ENCODE peak calls at places on chromosomes 5 and 9, in eight cellular contexts. Q is K562, G is Panc1, L is stomach, E is H1, A is HepG2, B is transverse colon, N is HL-60. O is an unnamed sample.

GRCh38 chr5:16456103-16456832 is 9.3 kb downstream of the ZNF622 start:
- DNase-seq in Q (peak; percentile 51), G (peak; percentile 69), L (no peak), E (no peak), A (peak; percentile 48), B (peak; percentile 20), N (peak; percentile 37), O (no peak)

GRCh38 chr5:157066080-157066479 is 7.2 kb upstream of the HAVCR1 start:
- DNase-seq in Q (no peak), G (no peak), L (no peak), E (no peak), A (no peak), B (no peak), N (no peak), O (no peak)

GRCh38 chr9:3936520-3937235 is 363.2 kb downstream of the GLIS3 start:
- DNase-seq in Q (no peak), G (no peak), L (peak; percentile 63), E (no peak), A (no peak), B (no peak), N (no peak), O (no peak)

GRCh38 chr5:107331312-107331711 is 339.4 kb downstream of the EFNA5 start:
- DNase-seq in Q (no peak), G (no peak), L (no peak), E (no peak), A (no peak), B (no peak), N (no peak), O (no peak)

GRCh38 chr9:110257097-110257955 is 1.0 kb upstream of the TXN start:
- DNase-seq in Q (no peak), G (peak; percentile 22), L (peak; percentile 32), E (no peak), A (peak; percentile 27), B (peak; percentile 40), N (peak; percentile 44), O (peak; percentile 7)

GRCh38 chr9:4366649-4367330 is 66.9 kb upstream of the GLIS3 start:
- DNase-seq in Q (peak; percentile 29), G (no peak), L (peak; percentile 37), E (peak; percentile 59), A (peak; percentile 10), B (peak; percentile 19), N (peak; percentile 28), O (no peak)

GRCh38 chr9:129418451-129418850 is 202.4 kb downstream of the C9orf50 start:
- DNase-seq in Q (no peak), G (no peak), L (no peak), E (no peak), A (no peak), B (no peak), N (no peak), O (no peak)

GRCh38 chr5:72434781-72435437 is 72.3 kb downstream of the ZNF366 start:
- DNase-seq in Q (no peak), G (no peak), L (no peak), E (no peak), A (no peak), B (no peak), N (no peak), O (no peak)

GRCh38 chr5:126449751-126450271 is 26.6 kb downstream of the GRAMD2B start:
- DNase-seq in Q (no peak), G (no peak), L (no peak), E (no peak), A (no peak), B (no peak), N (no peak), O (no peak)

GRCh38 chr9:134381671-134382505 is 55.6 kb downstream of the RXRA start:
- DNase-seq in Q (peak; percentile 62), G (no peak), L (no peak), E (no peak), A (peak; percentile 21), B (peak; percentile 49), N (peak; percentile 83), O (no peak)

GRCh38 chr5:170854550-170854949 is 7.3 kb upstream of the RANBP17 start:
- DNase-seq in Q (no peak), G (no peak), L (no peak), E (no peak), A (no peak), B (no peak), N (no peak), O (no peak)

GRCh38 chr9:94888775-94889174 is 162.3 kb downstream of the AOPEP start:
- DNase-seq in Q (no peak), G (no peak), L (no peak), E (peak; percentile 24), A (no peak), B (no peak), N (no peak), O (no peak)

GRCh38 chr5:139725073-139725830 is 70.4 kb upstream of the PSD2 start:
- DNase-seq in Q (peak; percentile 41), G (no peak), L (peak; percentile 35), E (no peak), A (peak; percentile 77), B (no peak), N (no peak), O (no peak)

GRCh38 chr5:54177058-54177457 is 133.3 kb downstream of the ARL15 start:
- DNase-seq in Q (no peak), G (no peak), L (no peak), E (no peak), A (no peak), B (no peak), N (peak; percentile 39), O (no peak)

GRCh38 chr9:98552306-98552705 is 156.4 kb downstream of the GABBR2 start:
- DNase-seq in Q (no peak), G (no peak), L (no peak), E (no peak), A (no peak), B (no peak), N (no peak), O (no peak)

GRCh38 chr5:146528232-146528631 is 12.2 kb upstream of the GPR151 start:
- DNase-seq in Q (no peak), G (no peak), L (no peak), E (no peak), A (no peak), B (no peak), N (no peak), O (no peak)

GRCh38 chr9:129412814-129413536 is 207.9 kb downstream of the C9orf50 start:
- DNase-seq in Q (peak; percentile 70), G (peak; percentile 12), L (peak; percentile 67), E (no peak), A (no peak), B (peak; percentile 55), N (peak; percentile 61), O (peak; percentile 43)

GRCh38 chr9:134192951-134193731 is 28.8 kb upstream of the RNU6ATAC start:
- DNase-seq in Q (no peak), G (no peak), L (no peak), E (no peak), A (no peak), B (no peak), N (peak; percentile 62), O (no peak)

GRCh38 chr9:4152876-4153275 is 147.0 kb downstream of the GLIS3 start:
- DNase-seq in Q (no peak), G (no peak), L (no peak), E (no peak), A (no peak), B (no peak), N (no peak), O (no peak)

GRCh38 chr9:71984388-71985069 is 73.1 kb downstream of the C9orf85 start:
- DNase-seq in Q (no peak), G (no peak), L (no peak), E (no peak), A (no peak), B (peak; percentile 25), N (no peak), O (no peak)

GRCh38 chr9:20286969-20287368 is 335.3 kb downstream of the MLLT3 start:
- DNase-seq in Q (no peak), G (no peak), L (no peak), E (no peak), A (peak; percentile 91), B (no peak), N (no peak), O (no peak)

DNA sequence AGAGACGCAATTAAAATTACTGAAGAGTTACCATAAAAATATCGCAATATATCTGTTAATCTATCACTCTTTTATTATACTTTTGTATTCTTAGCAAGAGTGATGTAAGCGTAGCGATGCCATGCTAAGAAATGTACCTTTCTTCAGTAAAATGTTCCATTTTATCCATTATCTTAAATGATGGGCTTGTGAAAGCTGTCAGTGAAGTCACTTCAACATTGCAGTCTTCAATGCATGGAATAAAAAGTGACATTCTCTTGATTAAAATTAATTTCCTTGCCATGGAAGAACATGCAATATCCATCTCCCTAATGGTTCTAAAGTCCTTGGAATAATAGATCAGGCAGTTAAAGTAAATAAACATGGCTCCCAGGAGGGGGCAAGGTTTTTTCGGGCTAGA is 677.2 kb downstream of the DTWD2 start:
- DNase-seq in Q (no peak), G (no peak), L (no peak), E (no peak), A (no peak), B (no peak), N (no peak), O (no peak)
- H3K27me3 ChIP-seq in Q (no peaks in the 10 kb centered on the region), G (no peaks in the 10 kb centered on the region), L (no peaks in the 10 kb centered on the region), E (no peaks in the 10 kb centered on the region), A (no peaks in the 10 kb centered on the region), B (no peaks in the 10 kb centered on the region), N (no peaks in the 10 kb centered on the region), O (no peaks in the 10 kb centered on the region)

GRCh38 chr9:120911295-120911843 is 15.2 kb downstream of the TRAF1 start:
- DNase-seq in Q (no peak), G (no peak), L (no peak), E (no peak), A (no peak), B (no peak), N (no peak), O (no peak)
- TF ChIP-seq POLR2AphosphoS5 in Q (no peak), G (no peak), L (no peak), E (no peak), A (no peak), B (no peak), N (no peak), O (no peak)

DNA sequence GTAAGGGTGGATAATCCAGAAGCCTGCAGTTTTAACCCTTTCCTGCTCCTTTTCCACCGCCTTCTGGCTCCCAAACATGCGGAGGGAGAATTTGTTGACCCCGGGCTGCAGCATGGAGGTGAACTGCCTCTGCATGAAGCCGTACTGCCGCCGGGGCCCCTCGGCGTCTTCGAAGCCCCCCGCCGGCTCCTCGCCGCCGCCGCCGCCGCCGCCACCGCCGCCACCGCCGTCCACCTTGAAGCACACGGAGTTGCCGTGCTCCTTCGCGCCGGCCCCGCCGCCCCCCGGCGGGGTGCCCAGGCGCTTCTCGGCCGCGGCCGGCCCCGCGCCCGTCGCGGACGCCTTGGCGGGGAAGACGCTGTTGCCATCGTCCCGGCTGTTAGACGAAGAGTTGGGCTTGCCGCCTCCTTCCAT is 493 bp downstream of the HCN1 start:
- DNase-seq in Q (no peak), G (no peak), L (no peak), E (peak; percentile 69), A (no peak), B (no peak), N (no peak), O (no peak)
- H3K4me3 ChIP-seq in Q (no peak overlapping the region), G (peak overlapping the region; percentile 44), L (peak overlapping the region; percentile 32), E (peak overlapping the region; percentile 71), A (no peak overlapping the region), B (peak overlapping the region; percentile 17), N (no peak overlapping the region), O (no peak overlapping the region)

DNA sequence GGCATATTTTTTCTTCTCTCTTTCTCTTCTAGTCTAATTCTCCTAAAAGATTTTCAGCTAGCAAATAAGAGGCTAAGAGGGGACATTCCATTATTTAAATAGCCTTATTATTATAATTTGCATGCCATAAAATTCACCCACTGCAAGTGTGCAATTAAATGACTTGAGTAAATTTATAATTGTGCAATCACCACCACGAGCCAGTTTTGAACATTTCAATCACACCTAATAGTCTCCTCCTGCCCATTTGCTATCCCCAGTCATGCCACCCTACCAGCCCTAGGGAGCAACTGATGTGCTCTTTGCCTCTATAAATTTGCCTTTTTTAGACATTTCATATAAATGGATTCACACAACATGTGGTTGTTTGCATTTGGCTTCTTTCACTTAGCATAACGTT is 12.0 kb upstream of the SLC36A2 start:
- DNase-seq in Q (no peak), G (no peak), L (no peak), E (no peak), A (no peak), B (no peak), N (no peak), O (no peak)
- H3K27me3 ChIP-seq in Q (no peaks in the 10 kb centered on the region), G (no peaks in the 10 kb centered on the region), L (no peaks in the 10 kb centered on the region), E (no peaks in the 10 kb centered on the region), A (no peaks in the 10 kb centered on the region), B (no peaks in the 10 kb centered on the region), N (no peaks in the 10 kb centered on the region), O (no peaks in the 10 kb centered on the region)

O was measured in prostate gland.